ENCODE peak calls at places on chromosomes 13 and 19, in nine cellular contexts. L is hepatocyte, T is fibroblast of lung, Z is neural progenitor cell, R is DND-41, M is IMR-90, I is HCT116, D is mesenchymal stem cell, P is GM23338. Q is an unnamed sample.

GRCh38 chr19:46927106-46927505 is 66.3 kb downstream of the ARHGAP35 start:
- DNase-seq in L (no peak), T (no peak), Z (no peak), R (no peak), M (no peak), I (no peak), D (no peak), P (no peak), Q (no peak)

GRCh38 chr13:97369269-97369893 is 64.6 kb upstream of the RAP2A start:
- DNase-seq in L (no peak), T (no peak), Z (no peak), R (peak), M (no peak), I (no peak), D (peak), P (no peak), Q (no peak)

GRCh38 chr19:46755077-46755852 is 9.0 kb upstream of the STRN4 start:
- DNase-seq in L (no peak), T (peak), Z (no peak), R (no peak), M (peak), I (no peak), D (peak), P (no peak), Q (no peak)

GRCh38 chr13:43693639-43694038 is 93.1 kb downstream of the ENOX1 start:
- DNase-seq in L (no peak), T (no peak), Z (no peak), R (no peak), M (no peak), I (no peak), D (no peak), P (no peak), Q (no peak)

GRCh38 chr19:36379510-36379819 is 464 bp upstream of the ZFP14 start:
- DNase-seq in L (no peak), T (no peak), Z (no peak), R (no peak), M (no peak), I (no peak), D (no peak), P (no peak), Q (no peak)

GRCh38 chr19:5782322-5782721 is 2.2 kb downstream of the PRR22 start:
- DNase-seq in L (no peak), T (no peak), Z (no peak), R (no peak), M (no peak), I (no peak), D (no peak), P (no peak), Q (no peak)

GRCh38 chr13:36445806-36446423 is 13.6 kb downstream of the CCNA1 start:
- DNase-seq in L (no peak), T (no peak), Z (no peak), R (no peak), M (no peak), I (no peak), D (no peak), P (no peak), Q (no peak)

GRCh38 chr19:36152061-36152885 is at the start of gene COX7A1:
- DNase-seq in L (no peak), T (no peak), Z (no peak), R (no peak), M (no peak), I (no peak), D (no peak), P (peak), Q (no peak)

GRCh38 chr19:5479958-5480357 is 24.7 kb downstream of the ZNRF4 start:
- DNase-seq in L (no peak), T (no peak), Z (no peak), R (no peak), M (no peak), I (no peak), D (no peak), P (peak), Q (no peak)

GRCh38 chr13:28181413-28181812 is 43.1 kb downstream of the PAN3 start:
- DNase-seq in L (no peak), T (peak), Z (no peak), R (no peak), M (peak), I (peak), D (peak), P (no peak), Q (peak)

GRCh38 chr19:41540041-41540695 is 35.8 kb upstream of the CEACAM21 start:
- DNase-seq in L (no peak), T (peak), Z (no peak), R (no peak), M (no peak), I (no peak), D (peak), P (no peak), Q (peak)
- H3K4me2 ChIP-seq in L (no peak), T (no peak), Z (no peak), R (no peak), M (no peak), I (no peak), D (no peak), P (no peak), Q (no peak)

GRCh38 chr19:39997595-39998216 is 846 bp downstream of the ZNF546 start:
- DNase-seq in L (no peak), T (peak), Z (no peak), R (no peak), M (peak), I (no peak), D (no peak), P (no peak), Q (no peak)
- H3K4me2 ChIP-seq in L (peak), T (peak), Z (peak), R (peak), M (peak), I (peak), D (peak), P (peak), Q (no peak)

DNA sequence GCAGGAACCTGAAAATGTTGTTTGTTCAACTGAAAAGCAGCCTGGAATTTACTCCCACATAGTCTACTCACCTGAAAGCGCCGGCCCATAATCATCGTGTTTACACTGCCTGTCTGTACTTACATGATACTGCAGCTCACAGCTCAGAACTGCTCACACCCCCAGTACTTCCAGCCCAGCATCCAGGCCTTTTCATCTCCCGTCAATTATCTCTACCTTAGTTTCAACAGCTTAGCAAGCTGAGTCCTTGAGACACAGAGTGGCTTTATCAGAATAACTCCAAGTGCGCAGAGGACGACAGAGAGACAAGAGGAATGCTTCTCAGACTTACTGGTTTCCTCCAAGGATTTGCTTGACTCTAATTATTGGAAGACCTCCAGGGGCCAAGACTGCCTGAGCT is 555.9 kb downstream of the EFNB2 start:
- DNase-seq in L (peak), T (no peak), Z (peak), R (no peak), M (no peak), I (no peak), D (peak), P (no peak), Q (peak)
- H3K4me2 ChIP-seq in L (peak), T (no peak), Z (no peak), R (no peak), M (no peak), I (no peak), D (no peak), P (no peak), Q (no peak)

DNA sequence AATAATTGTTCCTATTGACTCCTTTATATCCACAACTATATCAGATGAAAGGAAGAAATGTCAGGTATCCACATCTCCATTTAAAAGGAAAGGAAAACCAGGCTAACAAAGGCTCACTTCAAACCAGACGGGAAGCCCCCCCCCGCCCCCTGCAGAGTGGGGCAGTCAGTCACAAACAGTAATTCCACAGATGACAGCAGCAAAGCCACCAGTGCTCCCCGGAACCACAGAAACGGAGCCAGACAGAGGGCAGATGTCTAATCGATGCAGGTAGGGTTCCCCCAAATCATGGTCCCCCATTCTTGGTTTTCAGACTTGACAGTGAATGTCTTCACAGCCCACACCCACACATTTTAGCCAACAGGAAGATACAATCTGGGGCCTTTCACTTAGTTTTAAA is 100.8 kb downstream of the STK24 start:
- DNase-seq in L (no peak), T (no peak), Z (peak), R (no peak), M (no peak), I (no peak), D (no peak), P (peak), Q (peak)
- H3K4me2 ChIP-seq in L (no peak), T (peak), Z (peak), R (peak), M (no peak), I (peak), D (peak), P (peak), Q (no peak)

Q was measured in mesendoderm.